ENCODE peak calls at places on chromosomes 7 and 10, in seven cellular contexts. Q, G, U, R, W, K and Y are unnamed samples.

GRCh38 chr7:130444230-130444629 is 3.4 kb upstream of the CEP41 start:
- DNase-seq in Q (no peak), G (no peak), U (no peak), R (no peak), W (no peak), K (no peak), Y (no peak)

GRCh38 chr7:41224063-41224763 is 478.7 kb downstream of the INHBA start:
- DNase-seq in Q (no peak), G (no peak), U (no peak), R (no peak), W (no peak), K (peak), Y (peak)

GRCh38 chr10:13949844-13950542 is 363.2 kb downstream of the PRPF18 start:
- DNase-seq in Q (no peak), G (no peak), U (no peak), R (no peak), W (no peak), K (no peak), Y (no peak)

GRCh38 chr7:98294798-98295382 is 13.4 kb downstream of the BRI3 start:
- DNase-seq in Q (no peak), G (peak), U (peak), R (peak), W (peak), K (peak), Y (peak)

GRCh38 chr7:142882338-142882678 is 3.2 kb downstream of the TRPV6 start:
- DNase-seq in Q (no peak), G (no peak), U (no peak), R (no peak), W (no peak), K (no peak), Y (no peak)

GRCh38 chr7:30173058-30173897 is 38.5 kb downstream of the MTURN start:
- DNase-seq in Q (no peak), G (peak), U (peak), R (peak), W (no peak), K (no peak), Y (peak)

GRCh38 chr10:133325392-133325760 is 11.3 kb downstream of the CALY start:
- DNase-seq in Q (no peak), G (peak), U (no peak), R (no peak), W (no peak), K (no peak), Y (no peak)

GRCh38 chr7:151351967-151352366 is 10.4 kb downstream of the NUB1 start:
- DNase-seq in Q (no peak), G (no peak), U (no peak), R (no peak), W (no peak), K (no peak), Y (no peak)

GRCh38 chr7:106926892-106927291 is 61.8 kb downstream of the PIK3CG start:
- DNase-seq in Q (no peak), G (no peak), U (no peak), R (no peak), W (no peak), K (no peak), Y (no peak)

DNA sequence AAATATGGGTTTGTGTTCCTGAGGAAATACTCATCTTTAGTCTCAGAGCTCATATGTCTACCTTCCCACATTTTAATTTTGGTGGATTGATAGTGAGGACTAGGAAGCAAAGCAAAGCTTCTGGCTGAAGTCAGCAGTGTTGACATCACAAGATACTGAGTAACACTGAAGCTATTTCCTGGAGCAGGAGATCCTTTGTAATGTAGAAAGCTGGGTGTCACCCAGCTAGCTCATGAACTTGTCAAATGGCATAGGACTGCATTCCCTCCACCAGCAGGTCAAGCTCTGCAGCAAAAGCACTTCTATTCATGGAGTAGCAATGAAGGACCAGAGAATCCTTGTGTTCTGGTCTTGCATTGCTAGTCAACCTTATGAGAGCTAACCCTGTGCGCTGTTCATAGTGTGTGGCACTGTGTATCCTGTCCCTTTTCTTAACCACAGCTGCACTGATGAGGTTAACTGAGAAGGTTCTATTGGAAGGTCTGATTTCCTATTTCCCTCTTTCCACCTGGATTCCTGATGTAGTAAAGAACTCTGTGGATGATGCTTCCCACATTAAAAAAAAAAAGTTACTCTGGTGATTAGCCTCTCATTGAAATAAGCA is 94.8 kb upstream of the ZNF804B start:
- DNase-seq in Q (no peak), G (no peak), U (no peak), R (no peak), W (peak), K (peak), Y (no peak)
- TF ChIP-seq JUND in Q (no peak), G (no peak), U (no peak), R (no peak), W (peak), K (no peak), Y (no peak)

GRCh38 chr10:60817135-60817805 is 39.0 kb downstream of the CDK1 start:
- DNase-seq in Q (no peak), G (no peak), U (no peak), R (no peak), W (no peak), K (no peak), Y (no peak)
- TF ChIP-seq JUND in Q (no peak), G (no peak), U (no peak), R (no peak), W (no peak), K (no peak), Y (no peak)

GRCh38 chr7:37430644-37431043 is 18.0 kb downstream of the ELMO1 start:
- DNase-seq in Q (no peak), G (no peak), U (no peak), R (no peak), W (no peak), K (no peak), Y (no peak)
- TF ChIP-seq JUND in Q (no peak), G (no peak), U (no peak), R (no peak), W (no peak), K (no peak), Y (no peak)

GRCh38 chr7:71828361-71828760 is 583.8 kb downstream of the CALN1 start:
- DNase-seq in Q (no peak), G (no peak), U (no peak), R (no peak), W (no peak), K (no peak), Y (no peak)

GRCh38 chr7:71829499-71829898 is 582.6 kb downstream of the CALN1 start:
- DNase-seq in Q (no peak), G (no peak), U (no peak), R (no peak), W (no peak), K (no peak), Y (no peak)

DNA sequence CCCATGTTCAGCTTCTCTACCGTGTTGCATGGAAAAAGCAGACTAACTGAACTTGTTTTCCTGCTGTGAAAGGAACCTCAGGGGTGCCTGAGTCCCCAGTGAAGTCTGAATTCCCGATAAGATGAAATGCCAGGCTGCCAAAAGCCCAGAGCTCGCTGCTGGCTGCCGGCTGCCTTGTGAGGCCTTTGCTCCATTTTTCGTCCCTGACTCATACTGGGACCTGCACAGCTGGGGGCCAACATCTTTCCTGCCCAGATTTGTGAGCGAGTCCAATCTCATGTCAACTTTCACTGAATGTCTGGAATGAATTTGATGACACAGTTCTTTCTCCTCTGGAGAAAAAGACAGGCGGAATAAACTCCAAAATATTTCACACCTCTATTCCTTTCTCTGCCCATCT is 587.8 kb downstream of the CALN1 start:
- DNase-seq in Q (no peak), G (no peak), U (no peak), R (no peak), W (no peak), K (no peak), Y (no peak)
- TF ChIP-seq JUND in Q (no peak), G (no peak), U (no peak), R (no peak), W (no peak), K (no peak), Y (no peak)

DNA sequence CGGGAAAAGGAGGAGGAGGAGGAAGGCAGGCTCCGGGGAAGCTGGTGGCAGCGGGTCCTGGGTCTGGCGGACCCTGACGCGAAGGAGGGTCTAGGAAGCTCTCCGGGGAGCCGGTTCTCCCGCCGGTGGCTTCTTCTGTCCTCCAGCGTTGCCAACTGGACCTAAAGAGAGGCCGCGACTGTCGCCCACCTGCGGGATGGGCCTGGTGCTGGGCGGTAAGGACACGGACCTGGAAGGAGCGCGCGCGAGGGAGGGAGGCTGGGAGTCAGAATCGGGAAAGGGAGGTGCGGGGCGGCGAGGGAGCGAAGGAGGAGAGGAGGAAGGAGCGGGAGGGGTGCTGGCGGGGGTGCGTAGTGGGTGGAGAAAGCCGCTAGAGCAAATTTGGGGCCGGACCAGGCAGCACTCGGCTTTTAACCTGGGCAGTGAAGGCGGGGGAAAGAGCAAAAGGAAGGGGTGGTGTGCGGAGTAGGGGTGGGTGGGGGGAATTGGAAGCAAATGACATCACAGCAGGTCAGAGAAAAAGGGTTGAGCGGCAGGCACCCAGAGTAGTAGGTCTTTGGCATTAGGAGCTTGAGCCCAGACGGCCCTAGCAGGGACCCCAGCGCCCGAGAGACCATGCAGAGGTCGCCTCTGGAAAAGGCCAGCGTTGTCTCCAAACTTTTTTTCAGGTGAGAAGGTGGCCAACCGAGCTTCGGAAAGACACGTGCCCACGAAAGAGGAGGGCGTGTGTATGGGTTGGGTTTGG is at the start of gene CFTR:
- DNase-seq in Q (no peak), G (peak), U (no peak), R (no peak), W (no peak), K (no peak), Y (no peak)
- TF ChIP-seq JUND in Q (no peak), G (no peak), U (no peak), R (no peak), W (no peak), K (no peak), Y (no peak)

GRCh38 chr10:5563991-5564536 is 39.3 kb downstream of the CALML3 start:
- DNase-seq in Q (no peak), G (no peak), U (no peak), R (peak), W (no peak), K (no peak), Y (no peak)
- TF ChIP-seq JUND in Q (no peak), G (no peak), U (no peak), R (no peak), W (no peak), K (no peak), Y (no peak)